ENCODE peak calls at places on chromosomes 13 and 19, in four cellular contexts. L, K, C and J are unnamed samples.

GRCh38 chr19:35042954-35043604 is 1.6 kb downstream of the HPN start:
- DNase-seq in L (no peak), K (no peak), C (no peak), J (no peak)

GRCh38 chr13:91381371-91381770 is 17.1 kb upstream of the GPC5 start:
- DNase-seq in L (peak; percentile 36), K (peak; percentile 11), C (no peak), J (no peak)

GRCh38 chr13:24149306-24150032 is 11.1 kb upstream of the SPATA13 start:
- DNase-seq in L (no peak), K (no peak), C (no peak), J (peak; percentile 75)

GRCh38 chr13:67951431-67951830 is 721.3 kb upstream of the PCDH9 start:
- DNase-seq in L (no peak), K (no peak), C (no peak), J (no peak)

GRCh38 chr19:33446156-33446917 is 72.8 kb downstream of the CEBPG start:
- DNase-seq in L (no peak), K (no peak), C (no peak), J (peak; percentile 89)

GRCh38 chr13:105008606-105009005 is 1526.9 kb downstream of the EFNB2 start:
- DNase-seq in L (no peak), K (peak; percentile 72), C (no peak), J (no peak)

GRCh38 chr13:65966991-65967451 is 1263.1 kb downstream of the PCDH9 start:
- DNase-seq in L (peak; percentile 5), K (peak; percentile 55), C (no peak), J (peak; percentile 69)

GRCh38 chr13:33606692-33607091 is 211.3 kb upstream of the RFC3 start:
- DNase-seq in L (peak; percentile 18), K (no peak), C (no peak), J (no peak)

GRCh38 chr13:50668044-50668443 is 175.4 kb downstream of the DLEU7 start:
- DNase-seq in L (no peak), K (no peak), C (no peak), J (no peak)

GRCh38 chr19:42411581-42412178 is 15.5 kb downstream of the LIPE start:
- DNase-seq in L (no peak), K (no peak), C (no peak), J (peak; percentile 65)

GRCh38 chr13:71477735-71478134 is 389.3 kb downstream of the DACH1 start:
- DNase-seq in L (no peak), K (no peak), C (no peak), J (no peak)

GRCh38 chr19:51440052-51440451 is 18.2 kb downstream of the SIGLEC8 start:
- DNase-seq in L (no peak), K (no peak), C (no peak), J (no peak)

GRCh38 chr13:46679369-46680180 is 117.4 kb downstream of the ESD start:
- DNase-seq in L (no peak), K (peak; percentile 59), C (peak; percentile 72), J (peak; percentile 88)

GRCh38 chr13:40331802-40332201 is 334.6 kb downstream of the FOXO1 start:
- DNase-seq in L (no peak), K (no peak), C (no peak), J (no peak)

GRCh38 chr13:59747529-59747928 is 416.2 kb downstream of the DIAPH3 start:
- DNase-seq in L (no peak), K (no peak), C (no peak), J (no peak)

GRCh38 chr19:456547-457110 is 4.2 kb downstream of the SHC2 start:
- DNase-seq in L (no peak), K (no peak), C (no peak), J (no peak)

GRCh38 chr19:44903216-44903601 is 2.4 kb upstream of the APOE start:
- DNase-seq in L (no peak), K (no peak), C (no peak), J (no peak)

GRCh38 chr13:87259479-87260083 is 411.6 kb upstream of the SLITRK5 start:
- DNase-seq in L (peak; percentile 24), K (no peak), C (no peak), J (no peak)

GRCh38 chr19:50053119-50053518 is 27.3 kb downstream of the ZNF473 start:
- DNase-seq in L (no peak), K (no peak), C (no peak), J (no peak)

GRCh38 chr13:91355099-91355825 is 7.8 kb downstream of the MIR17HG start:
- DNase-seq in L (no peak), K (no peak), C (no peak), J (no peak)

GRCh38 chr13:74367193-74367592 is 233.0 kb upstream of the KLF12 start:
- DNase-seq in L (no peak), K (no peak), C (no peak), J (no peak)

GRCh38 chr13:28489975-28490550 is 4.9 kb downstream of the FLT1 start:
- DNase-seq in L (no peak), K (no peak), C (no peak), J (no peak)

GRCh38 chr13:79735228-79735627 is 254.3 kb downstream of the NDFIP2 start:
- DNase-seq in L (no peak), K (no peak), C (no peak), J (no peak)

GRCh38 chr19:42152876-42153275 is 20.6 kb upstream of the POU2F2 start:
- DNase-seq in L (no peak), K (no peak), C (no peak), J (no peak)

GRCh38 chr19:40104754-40105153 is 14.0 kb upstream of the ZNF780A start:
- DNase-seq in L (no peak), K (no peak), C (no peak), J (peak; percentile 58)

GRCh38 chr19:40116075-40116474 is 25.3 kb upstream of the ZNF780A start:
- DNase-seq in L (no peak), K (no peak), C (no peak), J (no peak)

DNA sequence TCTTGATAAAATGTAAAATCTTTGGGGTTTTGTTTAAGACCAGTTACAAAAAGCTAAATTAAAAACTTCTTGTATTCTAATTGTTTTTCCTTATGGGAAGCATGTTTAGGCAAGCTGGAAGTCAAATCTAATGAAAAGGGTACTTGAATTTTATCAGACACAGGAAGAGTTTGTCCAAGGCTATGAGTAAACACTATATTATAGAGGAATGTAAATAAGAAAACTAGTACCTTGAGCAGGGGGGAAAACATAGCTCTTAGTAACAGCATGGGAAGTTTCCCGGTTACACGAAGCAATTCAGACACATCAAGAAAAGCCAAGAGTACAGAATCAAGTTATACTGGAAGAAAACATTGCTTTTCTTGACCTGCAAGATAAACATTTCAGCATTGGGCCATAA is 19.8 kb upstream of the ZNF780A start:
- DNase-seq in L (no peak), K (no peak), C (no peak), J (no peak)
- H3K4me3 ChIP-seq in L (no peak overlapping the region), K (no peak overlapping the region), C (no peak overlapping the region), J (no peak overlapping the region)

DNA sequence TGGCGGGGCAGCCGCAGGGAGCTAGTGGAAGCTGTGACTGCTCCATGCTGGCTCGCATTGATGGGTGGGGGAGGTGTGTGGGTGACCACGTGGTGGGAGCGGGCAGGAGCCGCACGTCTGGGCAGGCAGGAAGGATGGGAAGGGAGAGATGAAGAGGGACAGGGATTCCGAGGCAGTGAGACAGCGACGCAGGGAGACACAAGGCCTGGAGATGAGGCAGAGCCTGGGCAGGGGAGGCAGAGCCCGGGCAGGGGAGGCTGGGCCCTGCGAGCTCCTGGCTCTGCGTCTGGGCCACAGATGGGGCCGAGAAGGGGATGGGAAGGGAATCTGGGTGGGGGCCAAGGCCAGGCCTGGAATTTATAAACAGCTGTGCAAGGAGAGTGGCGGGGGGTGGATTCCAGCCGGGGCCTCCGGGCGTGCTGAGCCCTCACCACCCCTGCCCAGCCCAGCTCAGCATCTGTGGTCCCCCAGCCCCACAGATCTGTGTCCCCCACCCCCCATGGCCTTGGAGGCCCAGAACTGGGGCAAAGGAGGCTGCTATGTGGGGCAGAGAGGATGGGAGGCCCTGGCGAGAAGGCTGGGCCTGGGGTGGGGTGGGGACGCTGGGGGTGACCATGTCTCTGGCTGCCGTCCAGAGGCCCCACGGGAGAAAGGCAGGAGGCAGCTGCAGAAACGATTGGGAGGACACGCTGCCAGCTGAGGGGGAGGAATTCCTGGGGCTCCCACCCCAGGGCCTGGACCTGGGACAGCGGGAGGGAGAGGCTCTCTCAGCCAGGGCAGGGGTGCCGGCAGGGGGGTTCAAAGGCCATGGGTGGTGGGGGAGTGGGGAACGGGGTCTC is 6.0 kb downstream of the EHD2 start:
- DNase-seq in L (peak; percentile 43), K (peak; percentile 85), C (peak; percentile 95), J (peak; percentile 97)
- H3K4me3 ChIP-seq in L (no peak overlapping the region), K (peak overlapping the region; percentile 27), C (peak overlapping the region; percentile 35), J (peak overlapping the region; percentile 51)

DNA sequence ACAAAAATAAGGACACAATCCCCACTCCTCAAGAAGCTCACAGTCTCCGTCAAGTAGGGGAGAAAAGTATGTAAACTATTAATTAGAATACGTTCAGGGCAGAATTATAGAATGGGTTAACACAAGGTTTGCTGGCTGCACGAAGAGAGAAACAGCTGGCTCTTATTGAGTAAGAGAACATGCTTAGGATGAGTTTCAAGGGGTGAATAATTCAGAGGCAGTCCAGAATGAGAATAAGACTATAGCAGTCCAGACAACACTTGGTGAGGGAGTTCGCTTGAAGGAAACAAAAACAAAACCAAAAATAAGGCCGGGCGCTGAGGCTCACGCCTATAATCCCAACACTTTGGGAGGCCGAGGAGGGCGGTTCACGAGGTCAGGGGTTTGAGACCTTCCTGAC is 61.9 kb downstream of the THSD1 start:
- DNase-seq in L (no peak), K (no peak), C (no peak), J (no peak)
- H3K4me3 ChIP-seq in L (no peak overlapping the region), K (no peak overlapping the region), C (no peak overlapping the region), J (no peak overlapping the region)

DNA sequence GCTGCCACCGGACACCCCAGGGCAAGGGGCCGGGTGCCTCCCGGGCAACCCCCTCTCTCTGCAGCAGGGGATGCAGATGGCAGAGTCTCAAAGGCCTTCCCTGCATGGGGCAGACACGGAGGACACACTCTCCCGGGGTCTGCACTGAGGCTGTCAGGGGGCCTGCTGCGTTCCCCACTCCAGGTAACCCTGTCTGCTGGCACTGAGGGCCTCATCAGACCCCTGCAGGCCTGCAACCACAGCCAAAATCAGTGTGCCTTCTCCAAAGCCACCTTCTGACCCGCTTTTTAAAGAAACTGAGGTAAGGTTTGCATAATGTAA is 93.9 kb downstream of the GNG7 start:
- DNase-seq in L (no peak), K (no peak), C (no peak), J (no peak)
- H3K4me3 ChIP-seq in L (no peak overlapping the region), K (no peak overlapping the region), C (no peak overlapping the region), J (no peak overlapping the region)